ENCODE peak calls at places on chromosomes 4 and X, in ten cellular contexts. One of them, this sample, is unnamed.

GRCh38 chrX:68822641-68823410 is 6.0 kb upstream of the EFNB1 start:
- DNase-seq in fibroblast of mammary gland: peak
- DNase-seq in fibroblast of gingiva: peak
- DNase-seq in activated CD8-positive, alpha-beta memory T cell treated with anti-CD3 and anti-CD28 coated beads for 48 hours: no peak
- DNase-seq in aorta: peak
- DNase-seq in activated CD8-positive, alpha-beta T cell treated with anti-CD3 and anti-CD28 coated beads for 36 hours: peak
- DNase-seq in cardiac muscle cell: peak
- DNase-seq in BE2C: peak
- DNase-seq in NCI-H1092: peak
- DNase-seq in HFFc6: peak
- DNase-seq in this sample: no peak

GRCh38 chrX:54865208-54865607 is 55.4 kb upstream of the TRO start:
- DNase-seq in fibroblast of mammary gland: no peak
- DNase-seq in fibroblast of gingiva: no peak
- DNase-seq in activated CD8-positive, alpha-beta memory T cell treated with anti-CD3 and anti-CD28 coated beads for 48 hours: no peak
- DNase-seq in aorta: no peak
- DNase-seq in activated CD8-positive, alpha-beta T cell treated with anti-CD3 and anti-CD28 coated beads for 36 hours: no peak
- DNase-seq in cardiac muscle cell: no peak
- DNase-seq in BE2C: no peak
- DNase-seq in NCI-H1092: no peak
- DNase-seq in HFFc6: no peak
- DNase-seq in this sample: no peak

GRCh38 chrX:102745513-102746133 is 25.1 kb downstream of the GPRASP3 start:
- DNase-seq in fibroblast of mammary gland: no peak
- DNase-seq in fibroblast of gingiva: no peak
- DNase-seq in activated CD8-positive, alpha-beta memory T cell treated with anti-CD3 and anti-CD28 coated beads for 48 hours: no peak
- DNase-seq in aorta: no peak
- DNase-seq in activated CD8-positive, alpha-beta T cell treated with anti-CD3 and anti-CD28 coated beads for 36 hours: peak
- DNase-seq in cardiac muscle cell: peak
- DNase-seq in BE2C: no peak
- DNase-seq in NCI-H1092: no peak
- DNase-seq in HFFc6: no peak
- DNase-seq in this sample: no peak

GRCh38 chr4:75671802-75672421 is 1.3 kb downstream of the G3BP2 start:
- DNase-seq in fibroblast of mammary gland: peak
- DNase-seq in fibroblast of gingiva: no peak
- DNase-seq in activated CD8-positive, alpha-beta memory T cell treated with anti-CD3 and anti-CD28 coated beads for 48 hours: no peak
- DNase-seq in aorta: no peak
- DNase-seq in activated CD8-positive, alpha-beta T cell treated with anti-CD3 and anti-CD28 coated beads for 36 hours: no peak
- DNase-seq in cardiac muscle cell: peak
- DNase-seq in BE2C: no peak
- DNase-seq in NCI-H1092: no peak
- DNase-seq in HFFc6: no peak
- DNase-seq in this sample: no peak

GRCh38 chr4:70496231-70496630 is 22.1 kb upstream of the AMTN start:
- DNase-seq in fibroblast of mammary gland: no peak
- DNase-seq in fibroblast of gingiva: no peak
- DNase-seq in activated CD8-positive, alpha-beta memory T cell treated with anti-CD3 and anti-CD28 coated beads for 48 hours: no peak
- DNase-seq in aorta: no peak
- DNase-seq in activated CD8-positive, alpha-beta T cell treated with anti-CD3 and anti-CD28 coated beads for 36 hours: no peak
- DNase-seq in cardiac muscle cell: peak
- DNase-seq in BE2C: no peak
- DNase-seq in NCI-H1092: no peak
- DNase-seq in HFFc6: no peak
- DNase-seq in this sample: no peak

GRCh38 chr4:150583287-150584197 is 1.6 kb downstream of the MAB21L2 start:
- DNase-seq in fibroblast of mammary gland: no peak
- DNase-seq in fibroblast of gingiva: peak
- DNase-seq in activated CD8-positive, alpha-beta memory T cell treated with anti-CD3 and anti-CD28 coated beads for 48 hours: no peak
- DNase-seq in aorta: peak
- DNase-seq in activated CD8-positive, alpha-beta T cell treated with anti-CD3 and anti-CD28 coated beads for 36 hours: no peak
- DNase-seq in cardiac muscle cell: peak
- DNase-seq in BE2C: peak
- DNase-seq in NCI-H1092: no peak
- DNase-seq in HFFc6: no peak
- DNase-seq in this sample: no peak

GRCh38 chr4:42892413-42892812 is at the start of gene GRXCR1:
- DNase-seq in fibroblast of mammary gland: no peak
- DNase-seq in fibroblast of gingiva: no peak
- DNase-seq in activated CD8-positive, alpha-beta memory T cell treated with anti-CD3 and anti-CD28 coated beads for 48 hours: no peak
- DNase-seq in aorta: no peak
- DNase-seq in activated CD8-positive, alpha-beta T cell treated with anti-CD3 and anti-CD28 coated beads for 36 hours: no peak
- DNase-seq in cardiac muscle cell: no peak
- DNase-seq in BE2C: no peak
- DNase-seq in NCI-H1092: no peak
- DNase-seq in HFFc6: no peak
- DNase-seq in this sample: no peak

GRCh38 chr4:185256444-185256843 is 47.0 kb downstream of the SNX25 start:
- DNase-seq in fibroblast of mammary gland: peak
- DNase-seq in fibroblast of gingiva: no peak
- DNase-seq in activated CD8-positive, alpha-beta memory T cell treated with anti-CD3 and anti-CD28 coated beads for 48 hours: no peak
- DNase-seq in aorta: no peak
- DNase-seq in activated CD8-positive, alpha-beta T cell treated with anti-CD3 and anti-CD28 coated beads for 36 hours: no peak
- DNase-seq in cardiac muscle cell: peak
- DNase-seq in BE2C: no peak
- DNase-seq in NCI-H1092: no peak
- DNase-seq in HFFc6: peak
- DNase-seq in this sample: no peak

GRCh38 chr4:169348541-169348940 is 77.8 kb upstream of the SH3RF1 start:
- DNase-seq in fibroblast of mammary gland: no peak
- DNase-seq in fibroblast of gingiva: no peak
- DNase-seq in activated CD8-positive, alpha-beta memory T cell treated with anti-CD3 and anti-CD28 coated beads for 48 hours: no peak
- DNase-seq in aorta: no peak
- DNase-seq in activated CD8-positive, alpha-beta T cell treated with anti-CD3 and anti-CD28 coated beads for 36 hours: no peak
- DNase-seq in cardiac muscle cell: no peak
- DNase-seq in BE2C: no peak
- DNase-seq in NCI-H1092: no peak
- DNase-seq in HFFc6: no peak
- DNase-seq in this sample: no peak

GRCh38 chrX:96985046-96985445 is 101.3 kb downstream of the RPA4 start:
- DNase-seq in fibroblast of mammary gland: peak
- DNase-seq in fibroblast of gingiva: no peak
- DNase-seq in activated CD8-positive, alpha-beta memory T cell treated with anti-CD3 and anti-CD28 coated beads for 48 hours: no peak
- DNase-seq in aorta: no peak
- DNase-seq in activated CD8-positive, alpha-beta T cell treated with anti-CD3 and anti-CD28 coated beads for 36 hours: no peak
- DNase-seq in cardiac muscle cell: no peak
- DNase-seq in BE2C: no peak
- DNase-seq in NCI-H1092: no peak
- DNase-seq in HFFc6: no peak
- DNase-seq in this sample: no peak

GRCh38 chr4:54092800-54093608 is 7.0 kb upstream of the GSX2 start:
- DNase-seq in fibroblast of mammary gland: no peak
- DNase-seq in fibroblast of gingiva: no peak
- DNase-seq in activated CD8-positive, alpha-beta memory T cell treated with anti-CD3 and anti-CD28 coated beads for 48 hours: no peak
- DNase-seq in aorta: no peak
- DNase-seq in activated CD8-positive, alpha-beta T cell treated with anti-CD3 and anti-CD28 coated beads for 36 hours: no peak
- DNase-seq in cardiac muscle cell: no peak
- DNase-seq in BE2C: no peak
- DNase-seq in NCI-H1092: no peak
- DNase-seq in HFFc6: no peak
- DNase-seq in this sample: no peak

GRCh38 chr4:144611850-144612249 is 34.1 kb upstream of the HHIP start:
- DNase-seq in fibroblast of mammary gland: peak
- DNase-seq in fibroblast of gingiva: no peak
- DNase-seq in activated CD8-positive, alpha-beta memory T cell treated with anti-CD3 and anti-CD28 coated beads for 48 hours: no peak
- DNase-seq in aorta: no peak
- DNase-seq in activated CD8-positive, alpha-beta T cell treated with anti-CD3 and anti-CD28 coated beads for 36 hours: peak
- DNase-seq in cardiac muscle cell: peak
- DNase-seq in BE2C: peak
- DNase-seq in NCI-H1092: no peak
- DNase-seq in HFFc6: no peak
- DNase-seq in this sample: no peak

GRCh38 chr4:170004656-170005250 is 21.4 kb downstream of the MFAP3L start:
- DNase-seq in fibroblast of mammary gland: peak
- DNase-seq in fibroblast of gingiva: no peak
- DNase-seq in activated CD8-positive, alpha-beta memory T cell treated with anti-CD3 and anti-CD28 coated beads for 48 hours: no peak
- DNase-seq in aorta: no peak
- DNase-seq in activated CD8-positive, alpha-beta T cell treated with anti-CD3 and anti-CD28 coated beads for 36 hours: no peak
- DNase-seq in cardiac muscle cell: no peak
- DNase-seq in BE2C: no peak
- DNase-seq in NCI-H1092: no peak
- DNase-seq in HFFc6: peak
- DNase-seq in this sample: no peak

GRCh38 chrX:106481341-106481740 is 130.4 kb upstream of the RADX start:
- DNase-seq in fibroblast of mammary gland: peak
- DNase-seq in fibroblast of gingiva: peak
- DNase-seq in activated CD8-positive, alpha-beta memory T cell treated with anti-CD3 and anti-CD28 coated beads for 48 hours: no peak
- DNase-seq in aorta: no peak
- DNase-seq in activated CD8-positive, alpha-beta T cell treated with anti-CD3 and anti-CD28 coated beads for 36 hours: peak
- DNase-seq in cardiac muscle cell: peak
- DNase-seq in BE2C: peak
- DNase-seq in NCI-H1092: peak
- DNase-seq in HFFc6: peak
- DNase-seq in this sample: peak

GRCh38 chrX:97547873-97548578 is 664.3 kb downstream of the RPA4 start:
- DNase-seq in fibroblast of mammary gland: peak
- DNase-seq in fibroblast of gingiva: no peak
- DNase-seq in activated CD8-positive, alpha-beta memory T cell treated with anti-CD3 and anti-CD28 coated beads for 48 hours: no peak
- DNase-seq in aorta: no peak
- DNase-seq in activated CD8-positive, alpha-beta T cell treated with anti-CD3 and anti-CD28 coated beads for 36 hours: no peak
- DNase-seq in cardiac muscle cell: peak
- DNase-seq in BE2C: no peak
- DNase-seq in NCI-H1092: no peak
- DNase-seq in HFFc6: peak
- DNase-seq in this sample: no peak

GRCh38 chrX:14529288-14529989 is at the start of gene GLRA2:
- DNase-seq in fibroblast of mammary gland: peak
- DNase-seq in fibroblast of gingiva: no peak
- DNase-seq in activated CD8-positive, alpha-beta memory T cell treated with anti-CD3 and anti-CD28 coated beads for 48 hours: no peak
- DNase-seq in aorta: no peak
- DNase-seq in activated CD8-positive, alpha-beta T cell treated with anti-CD3 and anti-CD28 coated beads for 36 hours: peak
- DNase-seq in cardiac muscle cell: peak
- DNase-seq in BE2C: no peak
- DNase-seq in NCI-H1092: no peak
- DNase-seq in HFFc6: peak
- DNase-seq in this sample: no peak

GRCh38 chr4:25065901-25066610 is 35.3 kb upstream of the LGI2 start:
- DNase-seq in fibroblast of mammary gland: peak
- DNase-seq in fibroblast of gingiva: no peak
- DNase-seq in activated CD8-positive, alpha-beta memory T cell treated with anti-CD3 and anti-CD28 coated beads for 48 hours: no peak
- DNase-seq in aorta: no peak
- DNase-seq in activated CD8-positive, alpha-beta T cell treated with anti-CD3 and anti-CD28 coated beads for 36 hours: no peak
- DNase-seq in cardiac muscle cell: peak
- DNase-seq in BE2C: no peak
- DNase-seq in NCI-H1092: no peak
- DNase-seq in HFFc6: no peak
- DNase-seq in this sample: no peak

GRCh38 chrX:102902355-102902754 is 34.7 kb upstream of the RAB40AL start:
- DNase-seq in fibroblast of mammary gland: no peak
- DNase-seq in fibroblast of gingiva: no peak
- DNase-seq in activated CD8-positive, alpha-beta memory T cell treated with anti-CD3 and anti-CD28 coated beads for 48 hours: no peak
- DNase-seq in aorta: no peak
- DNase-seq in activated CD8-positive, alpha-beta T cell treated with anti-CD3 and anti-CD28 coated beads for 36 hours: no peak
- DNase-seq in cardiac muscle cell: no peak
- DNase-seq in BE2C: no peak
- DNase-seq in NCI-H1092: no peak
- DNase-seq in HFFc6: no peak
- DNase-seq in this sample: no peak

GRCh38 chr4:83618431-83618830 is 82.5 kb downstream of the GPAT3 start:
- DNase-seq in fibroblast of mammary gland: peak
- DNase-seq in fibroblast of gingiva: peak
- DNase-seq in activated CD8-positive, alpha-beta memory T cell treated with anti-CD3 and anti-CD28 coated beads for 48 hours: no peak
- DNase-seq in aorta: no peak
- DNase-seq in activated CD8-positive, alpha-beta T cell treated with anti-CD3 and anti-CD28 coated beads for 36 hours: no peak
- DNase-seq in cardiac muscle cell: peak
- DNase-seq in BE2C: no peak
- DNase-seq in NCI-H1092: no peak
- DNase-seq in HFFc6: peak
- DNase-seq in this sample: peak

GRCh38 chr4:84644087-84644486 is 61.2 kb downstream of the CDS1 start:
- DNase-seq in fibroblast of mammary gland: no peak
- DNase-seq in fibroblast of gingiva: no peak
- DNase-seq in activated CD8-positive, alpha-beta memory T cell treated with anti-CD3 and anti-CD28 coated beads for 48 hours: no peak
- DNase-seq in aorta: no peak
- DNase-seq in activated CD8-positive, alpha-beta T cell treated with anti-CD3 and anti-CD28 coated beads for 36 hours: no peak
- DNase-seq in cardiac muscle cell: no peak
- DNase-seq in BE2C: no peak
- DNase-seq in NCI-H1092: no peak
- DNase-seq in HFFc6: no peak
- DNase-seq in this sample: no peak

GRCh38 chr4:174999407-174999806 is 81.2 kb downstream of the ADAM29 start:
- DNase-seq in fibroblast of mammary gland: peak
- DNase-seq in fibroblast of gingiva: no peak
- DNase-seq in activated CD8-positive, alpha-beta memory T cell treated with anti-CD3 and anti-CD28 coated beads for 48 hours: no peak
- DNase-seq in aorta: no peak
- DNase-seq in activated CD8-positive, alpha-beta T cell treated with anti-CD3 and anti-CD28 coated beads for 36 hours: no peak
- DNase-seq in cardiac muscle cell: no peak
- DNase-seq in BE2C: no peak
- DNase-seq in NCI-H1092: no peak
- DNase-seq in HFFc6: no peak
- DNase-seq in this sample: no peak

GRCh38 chr4:124526321-124526720 is 186.2 kb downstream of the ANKRD50 start:
- DNase-seq in fibroblast of mammary gland: no peak
- DNase-seq in fibroblast of gingiva: peak
- DNase-seq in activated CD8-positive, alpha-beta memory T cell treated with anti-CD3 and anti-CD28 coated beads for 48 hours: no peak
- DNase-seq in aorta: no peak
- DNase-seq in activated CD8-positive, alpha-beta T cell treated with anti-CD3 and anti-CD28 coated beads for 36 hours: no peak
- DNase-seq in cardiac muscle cell: no peak
- DNase-seq in BE2C: no peak
- DNase-seq in NCI-H1092: no peak
- DNase-seq in HFFc6: no peak
- DNase-seq in this sample: no peak

GRCh38 chr4:90069151-90069550 is 58.0 kb upstream of the CCSER1 start:
- DNase-seq in fibroblast of mammary gland: no peak
- DNase-seq in fibroblast of gingiva: no peak
- DNase-seq in activated CD8-positive, alpha-beta memory T cell treated with anti-CD3 and anti-CD28 coated beads for 48 hours: no peak
- DNase-seq in aorta: no peak
- DNase-seq in activated CD8-positive, alpha-beta T cell treated with anti-CD3 and anti-CD28 coated beads for 36 hours: no peak
- DNase-seq in cardiac muscle cell: peak
- DNase-seq in BE2C: no peak
- DNase-seq in NCI-H1092: no peak
- DNase-seq in HFFc6: no peak
- DNase-seq in this sample: no peak

GRCh38 chr4:1686440-1687036 is 2.4 kb upstream of the FAM53A start:
- DNase-seq in fibroblast of mammary gland: no peak
- DNase-seq in fibroblast of gingiva: no peak
- DNase-seq in activated CD8-positive, alpha-beta memory T cell treated with anti-CD3 and anti-CD28 coated beads for 48 hours: no peak
- DNase-seq in aorta: no peak
- DNase-seq in activated CD8-positive, alpha-beta T cell treated with anti-CD3 and anti-CD28 coated beads for 36 hours: no peak
- DNase-seq in cardiac muscle cell: no peak
- DNase-seq in BE2C: peak
- DNase-seq in NCI-H1092: no peak
- DNase-seq in HFFc6: no peak
- DNase-seq in this sample: no peak

GRCh38 chrX:41116948-41117347 is 31.7 kb downstream of the USP9X start:
- DNase-seq in fibroblast of mammary gland: no peak
- DNase-seq in fibroblast of gingiva: no peak
- DNase-seq in activated CD8-positive, alpha-beta memory T cell treated with anti-CD3 and anti-CD28 coated beads for 48 hours: no peak
- DNase-seq in aorta: no peak
- DNase-seq in activated CD8-positive, alpha-beta T cell treated with anti-CD3 and anti-CD28 coated beads for 36 hours: no peak
- DNase-seq in cardiac muscle cell: no peak
- DNase-seq in BE2C: no peak
- DNase-seq in NCI-H1092: no peak
- DNase-seq in HFFc6: no peak
- DNase-seq in this sample: no peak

GRCh38 chr4:80286451-80286850 is 20.0 kb downstream of the FGF5 start:
- DNase-seq in fibroblast of mammary gland: no peak
- DNase-seq in fibroblast of gingiva: no peak
- DNase-seq in activated CD8-positive, alpha-beta memory T cell treated with anti-CD3 and anti-CD28 coated beads for 48 hours: no peak
- DNase-seq in aorta: no peak
- DNase-seq in activated CD8-positive, alpha-beta T cell treated with anti-CD3 and anti-CD28 coated beads for 36 hours: no peak
- DNase-seq in cardiac muscle cell: no peak
- DNase-seq in BE2C: no peak
- DNase-seq in NCI-H1092: no peak
- DNase-seq in HFFc6: no peak
- DNase-seq in this sample: no peak

GRCh38 chr4:2246384-2247127 is 4.6 kb upstream of the HAUS3 start:
- DNase-seq in fibroblast of mammary gland: no peak
- DNase-seq in fibroblast of gingiva: no peak
- DNase-seq in activated CD8-positive, alpha-beta memory T cell treated with anti-CD3 and anti-CD28 coated beads for 48 hours: no peak
- DNase-seq in aorta: no peak
- DNase-seq in activated CD8-positive, alpha-beta T cell treated with anti-CD3 and anti-CD28 coated beads for 36 hours: no peak
- DNase-seq in cardiac muscle cell: no peak
- DNase-seq in BE2C: peak
- DNase-seq in NCI-H1092: no peak
- DNase-seq in HFFc6: no peak
- DNase-seq in this sample: no peak

GRCh38 chr4:53489279-53489889 is 101.9 kb downstream of the LNX1 start:
- DNase-seq in fibroblast of mammary gland: peak
- DNase-seq in fibroblast of gingiva: peak
- DNase-seq in activated CD8-positive, alpha-beta memory T cell treated with anti-CD3 and anti-CD28 coated beads for 48 hours: no peak
- DNase-seq in aorta: no peak
- DNase-seq in activated CD8-positive, alpha-beta T cell treated with anti-CD3 and anti-CD28 coated beads for 36 hours: no peak
- DNase-seq in cardiac muscle cell: peak
- DNase-seq in BE2C: no peak
- DNase-seq in NCI-H1092: no peak
- DNase-seq in HFFc6: peak
- DNase-seq in this sample: no peak

This sample was measured in AG04450.